ENCODE peak calls at places on chromosomes 7 and 10, in nine cellular contexts. A, H, J, I, D, Z, B, F and Y are unnamed samples.

GRCh38 chr10:100340948-100341847 is 5.8 kb upstream of the SCD start:
- DNase-seq in H (no peak), B (no peak), I (no peak), A (no peak), F (no peak), Z (no peak), D (no peak), J (no peak), Y (peak)

GRCh38 chr7:136174477-136174876 is 197.3 kb upstream of the MTPN start:
- DNase-seq in D (no peak), I (no peak), F (no peak), A (no peak), J (no peak), H (no peak), B (no peak), Z (no peak), Y (no peak)

GRCh38 chr7:104900525-104900924 is 113.5 kb upstream of the KMT2E start:
- DNase-seq in F (no peak), H (no peak), B (no peak), J (no peak), D (no peak), A (no peak), I (peak), Z (no peak), Y (no peak)

GRCh38 chr7:158803226-158803944 is 25.9 kb downstream of the ESYT2 start:
- DNase-seq in D (no peak), F (no peak), J (no peak), I (no peak), Z (no peak), H (no peak), A (no peak), B (no peak), Y (no peak)

GRCh38 chr7:111026301-111026700 is 64.6 kb upstream of the LRRN3 start:
- DNase-seq in Z (no peak), B (no peak), D (no peak), H (no peak), I (no peak), A (no peak), F (no peak), J (no peak), Y (no peak)

GRCh38 chr10:71270301-71270777 is 48.7 kb upstream of the SLC29A3 start:
- DNase-seq in I (peak), A (no peak), D (peak), H (no peak), J (peak), F (no peak), B (peak), Z (peak), Y (no peak)

GRCh38 chr7:29208410-29209250 is 14.1 kb downstream of the CHN2 start:
- DNase-seq in B (no peak), F (no peak), H (no peak), D (no peak), Z (no peak), A (no peak), I (peak), J (peak), Y (no peak)

GRCh38 chr10:110358869-110359629 is 54.3 kb upstream of the SMNDC1 start:
- DNase-seq in Z (no peak), A (no peak), H (no peak), F (no peak), D (no peak), I (no peak), B (peak), J (no peak), Y (no peak)

GRCh38 chr10:21811245-21811585 is 192.3 kb downstream of the DNAJC1 start:
- DNase-seq in Z (no peak), H (no peak), F (no peak), I (peak), J (no peak), D (no peak), B (no peak), A (no peak), Y (no peak)

GRCh38 chr7:106177738-106178592 is 65.9 kb upstream of the SYPL1 start:
- DNase-seq in Z (no peak), H (no peak), D (no peak), J (peak), F (no peak), A (no peak), I (no peak), B (no peak), Y (no peak)

GRCh38 chr7:12731214-12731656 is 43.8 kb downstream of the ARL4A start:
- DNase-seq in H (no peak), F (no peak), A (no peak), B (no peak), Z (no peak), I (no peak), D (no peak), J (no peak), Y (no peak)

GRCh38 chr10:22570234-22570633 is 144.1 kb downstream of the PIP4K2A start:
- DNase-seq in Z (no peak), D (no peak), I (no peak), A (no peak), B (no peak), F (no peak), H (no peak), J (no peak), Y (no peak)

GRCh38 chr10:117740088-117740487 is 197.5 kb downstream of the EMX2 start:
- DNase-seq in J (no peak), D (no peak), A (no peak), Z (no peak), H (no peak), F (no peak), B (no peak), I (no peak), Y (no peak)

GRCh38 chr10:48690791-48691660 is 6.4 kb downstream of the WDFY4 start:
- DNase-seq in H (no peak), J (no peak), A (no peak), B (no peak), F (no peak), Z (no peak), D (no peak), I (no peak), Y (no peak)

GRCh38 chr10:73623056-73623455 is 18.2 kb downstream of the MYOZ1 start:
- DNase-seq in A (no peak), H (no peak), Z (no peak), F (no peak), I (no peak), J (no peak), B (no peak), D (no peak), Y (peak)

GRCh38 chr7:138089080-138089901 is 13.0 kb downstream of the AKR1D1 start:
- DNase-seq in A (no peak), F (no peak), I (no peak), Z (peak), H (no peak), J (no peak), D (no peak), B (no peak), Y (no peak)

GRCh38 chr10:130555411-130555750 is 419.2 kb downstream of the GLRX3 start:
- DNase-seq in B (no peak), J (no peak), I (no peak), Z (no peak), F (no peak), H (no peak), D (no peak), A (no peak), Y (no peak)

GRCh38 chr10:100204370-100204769 is 18.5 kb upstream of the ERLIN1 start:
- DNase-seq in F (no peak), Z (no peak), A (no peak), B (no peak), J (no peak), I (no peak), H (no peak), D (no peak), Y (no peak)

GRCh38 chr10:92727550-92727949 is 37.8 kb downstream of the HHEX start:
- DNase-seq in F (peak), Z (no peak), J (no peak), A (no peak), D (no peak), H (no peak), I (no peak), B (no peak), Y (no peak)

GRCh38 chr10:92729886-92730285 is 40.1 kb downstream of the HHEX start:
- DNase-seq in I (no peak), H (peak), A (no peak), Z (no peak), J (no peak), B (no peak), D (no peak), F (peak), Y (no peak)

GRCh38 chr10:92732958-92733357 is 43.2 kb downstream of the HHEX start:
- DNase-seq in B (no peak), Z (no peak), F (peak), D (no peak), A (no peak), I (no peak), H (no peak), J (no peak), Y (no peak)

GRCh38 chr10:92722349-92722748 is 32.6 kb downstream of the HHEX start:
- DNase-seq in Z (no peak), B (no peak), A (no peak), D (no peak), I (no peak), F (no peak), J (no peak), H (no peak), Y (no peak)

GRCh38 chr10:92727141-92727540 is 37.4 kb downstream of the HHEX start:
- DNase-seq in A (no peak), D (no peak), F (peak), H (no peak), J (no peak), B (no peak), Z (no peak), I (no peak), Y (no peak)
- TF ChIP-seq EP300 in A (no peak), D (no peak), F (no peak), H (no peak), J (no peak), B (no peak), Z (no peak), I (no peak), Y (no peak)

DNA sequence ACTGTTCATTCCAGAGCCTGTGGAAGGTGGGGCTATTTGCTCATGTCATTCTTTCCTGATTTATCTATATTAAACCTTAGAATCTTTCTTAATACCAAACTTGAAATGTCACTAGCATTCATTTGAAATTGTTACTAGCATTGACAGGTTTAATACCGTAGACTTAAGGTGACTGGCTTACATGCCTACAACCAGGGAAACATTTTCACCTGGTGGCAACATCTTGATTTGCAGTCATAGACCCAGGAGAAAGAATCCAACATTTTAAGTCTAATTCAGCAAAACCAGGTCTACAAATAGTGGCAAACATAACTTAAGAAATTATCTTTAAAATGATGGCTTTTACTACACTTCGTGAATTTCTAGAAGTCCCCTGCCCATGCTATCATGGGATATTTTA is 353.7 kb downstream of the HTR7 start:
- DNase-seq in Z (no peak), D (no peak), H (no peak), A (no peak), B (no peak), J (no peak), I (no peak), F (no peak), Y (no peak)
- TF ChIP-seq CTCF in Z (no peak), D (no peak), H (no peak), A (no peak), B (no peak), J (no peak), I (no peak), F (no peak), Y (no peak)

DNA sequence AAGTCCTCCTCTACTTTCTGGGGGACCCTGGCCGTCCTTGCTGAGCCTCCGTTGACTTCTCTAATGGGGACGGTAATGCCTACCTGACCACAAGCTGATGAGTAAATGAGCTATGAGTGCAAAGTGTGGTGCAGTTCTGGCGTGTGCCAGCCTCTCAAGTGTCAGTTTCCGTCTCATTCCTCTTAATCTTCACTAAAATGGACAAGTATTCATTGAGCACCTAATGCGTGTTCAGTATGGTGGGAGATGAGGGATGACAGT is 623 bp upstream of the HERPUD2 start:
- DNase-seq in H (no peak), I (no peak), J (no peak), B (no peak), Z (no peak), D (no peak), F (no peak), A (no peak), Y (no peak)
- H3K4me3 ChIP-seq in H (peak), I (peak), J (peak), B (peak), Z (peak), D (peak), F (peak), A (peak), Y (peak)

DNA sequence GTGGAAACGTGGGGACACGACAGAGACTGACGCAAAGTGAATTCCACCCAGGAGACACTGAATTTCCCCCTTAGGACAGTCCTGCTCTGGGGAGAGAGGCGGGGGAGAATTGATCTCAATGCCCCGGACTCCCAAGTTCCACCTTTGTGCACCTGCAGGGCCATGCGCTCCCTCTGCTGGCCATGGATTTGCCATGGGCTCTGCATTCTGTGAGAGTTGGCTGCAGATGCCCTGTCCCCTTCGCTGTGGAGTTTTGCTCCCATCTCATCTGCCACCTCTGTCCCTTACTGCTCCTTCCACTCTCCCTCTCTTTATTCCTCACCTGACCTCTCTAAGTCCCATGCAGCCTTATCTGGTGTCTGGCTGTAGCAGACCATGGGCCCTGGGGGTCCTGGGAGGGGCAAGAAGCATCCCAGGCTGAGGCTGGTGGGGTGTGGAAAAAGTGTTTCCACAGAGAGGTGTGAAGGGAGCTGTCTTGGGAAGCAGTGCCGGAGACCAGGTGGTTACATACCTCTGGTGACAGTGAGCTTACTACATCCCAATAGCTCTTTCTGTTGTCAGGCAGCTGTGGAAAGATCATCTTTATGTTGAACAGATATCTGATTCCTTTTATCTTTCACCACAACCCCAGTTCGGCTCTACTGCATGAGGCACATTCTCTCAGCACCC is 14.3 kb downstream of the GHRHR start:
- DNase-seq in A (no peak), J (peak), I (peak), B (peak), H (no peak), Z (peak), F (peak), D (no peak), Y (peak)
- TF ChIP-seq EP300 in A (no peak), J (no peak), I (no peak), B (no peak), H (no peak), Z (no peak), F (no peak), D (no peak), Y (no peak)

GRCh38 chr7:113118074-113118959 is at the start of gene SMIM30:
- DNase-seq in Z (peak), B (peak), H (peak), A (peak), F (peak), D (peak), I (peak), J (peak), Y (peak)
- TF ChIP-seq CTCF in Z (no peak), B (no peak), H (no peak), A (no peak), F (no peak), D (no peak), I (no peak), J (no peak), Y (no peak)

GRCh38 chr10:69744971-69745370 is 56.7 kb upstream of the COL13A1 start:
- DNase-seq in F (no peak), I (no peak), B (no peak), D (no peak), Z (no peak), H (no peak), J (no peak), A (no peak), Y (no peak)
- H3K4me3 ChIP-seq in F (no peak), I (no peak), B (no peak), D (no peak), Z (no peak), H (no peak), J (no peak), A (no peak), Y (no peak)